ENCODE peak calls at places on chromosomes 2 and 18, in four cellular contexts. One of them, this sample, is unnamed.

GRCh38 chr2:105790467-105791118 is 45.9 kb downstream of the NCK2 start:
- DNase-seq in HL-60: no peak
- DNase-seq in K562: no peak
- DNase-seq in GM12878: no peak
- DNase-seq in this sample: no peak

GRCh38 chr2:112147382-112147781 is 9.2 kb downstream of the FBLN7 start:
- DNase-seq in HL-60: no peak
- DNase-seq in K562: no peak
- DNase-seq in GM12878: no peak
- DNase-seq in this sample: no peak

GRCh38 chr2:238117199-238118154 is 17.3 kb downstream of the ESPNL start:
- DNase-seq in HL-60: no peak
- DNase-seq in K562: no peak
- DNase-seq in GM12878: no peak
- DNase-seq in this sample: no peak

GRCh38 chr2:127117603-127118002 is 10.6 kb upstream of the BIN1 start:
- DNase-seq in HL-60: no peak
- DNase-seq in K562: no peak
- DNase-seq in GM12878: no peak
- DNase-seq in this sample: no peak

GRCh38 chr2:69565431-69565839 is 78.1 kb downstream of the AAK1 start:
- DNase-seq in HL-60: peak
- DNase-seq in K562: peak
- DNase-seq in GM12878: peak
- DNase-seq in this sample: peak

GRCh38 chr2:113700186-113700841 is 56.1 kb downstream of the SLC35F5 start:
- DNase-seq in HL-60: peak
- DNase-seq in K562: peak
- DNase-seq in GM12878: peak
- DNase-seq in this sample: peak

GRCh38 chr2:173843526-173843925 is 121.6 kb downstream of the SP3 start:
- DNase-seq in HL-60: no peak
- DNase-seq in K562: no peak
- DNase-seq in GM12878: no peak
- DNase-seq in this sample: no peak

GRCh38 chr2:218831378-218831990 is at the start of gene PRKAG3:
- DNase-seq in HL-60: no peak
- DNase-seq in K562: no peak
- DNase-seq in GM12878: no peak
- DNase-seq in this sample: no peak

GRCh38 chr18:62420151-62420512 is 95.0 kb downstream of the TNFRSF11A start:
- DNase-seq in HL-60: peak
- DNase-seq in K562: peak
- DNase-seq in GM12878: no peak
- DNase-seq in this sample: no peak

GRCh38 chr2:8639122-8639635 is 42.7 kb upstream of the ID2 start:
- DNase-seq in HL-60: no peak
- DNase-seq in K562: no peak
- DNase-seq in GM12878: no peak
- DNase-seq in this sample: no peak

GRCh38 chr2:120654383-120655134 is 81.1 kb upstream of the GLI2 start:
- DNase-seq in HL-60: no peak
- DNase-seq in K562: no peak
- DNase-seq in GM12878: no peak
- DNase-seq in this sample: no peak

GRCh38 chr2:20604957-20605381 is 45.9 kb downstream of the HS1BP3 start:
- DNase-seq in HL-60: no peak
- DNase-seq in K562: no peak
- DNase-seq in GM12878: no peak
- DNase-seq in this sample: no peak

GRCh38 chr2:29001791-29002190 is 20.7 kb downstream of the TOGARAM2 start:
- DNase-seq in HL-60: no peak
- DNase-seq in K562: no peak
- DNase-seq in GM12878: no peak
- DNase-seq in this sample: no peak

GRCh38 chr2:232860593-232861241 is 9.3 kb upstream of the SNORC start:
- DNase-seq in HL-60: no peak
- DNase-seq in K562: no peak
- DNase-seq in GM12878: no peak
- DNase-seq in this sample: no peak

GRCh38 chr18:26540041-26540628 is 8.2 kb downstream of the KCTD1 start:
- DNase-seq in HL-60: no peak
- DNase-seq in K562: no peak
- DNase-seq in GM12878: no peak
- DNase-seq in this sample: no peak

GRCh38 chr2:60555794-60556161 is 2.3 kb upstream of the BCL11A start:
- DNase-seq in HL-60: no peak
- DNase-seq in K562: no peak
- DNase-seq in GM12878: no peak
- DNase-seq in this sample: no peak

GRCh38 chr2:131105950-131106801 is 1.0 kb downstream of the PLEKHB2 start:
- DNase-seq in HL-60: no peak
- DNase-seq in K562: peak
- DNase-seq in GM12878: peak
- DNase-seq in this sample: no peak

GRCh38 chr18:77001979-77002378 is 130.6 kb downstream of the MBP start:
- DNase-seq in HL-60: no peak
- DNase-seq in K562: no peak
- DNase-seq in GM12878: no peak
- DNase-seq in this sample: no peak

GRCh38 chr2:96882906-96883305 is 13.0 kb upstream of the SEMA4C start:
- DNase-seq in HL-60: no peak
- DNase-seq in K562: no peak
- DNase-seq in GM12878: no peak
- DNase-seq in this sample: no peak

GRCh38 chr2:215511454-215512346 is 75.8 kb upstream of the FN1 start:
- DNase-seq in HL-60: no peak
- DNase-seq in K562: no peak
- DNase-seq in GM12878: no peak
- DNase-seq in this sample: no peak

GRCh38 chr18:31819106-31819924 is 58.6 kb upstream of the SLC25A52 start:
- DNase-seq in HL-60: peak
- DNase-seq in K562: peak
- DNase-seq in GM12878: no peak
- DNase-seq in this sample: no peak

GRCh38 chr18:47595816-47596501 is 334.5 kb downstream of the SMAD2 start:
- DNase-seq in HL-60: no peak
- DNase-seq in K562: peak
- DNase-seq in GM12878: peak
- DNase-seq in this sample: peak
- TF ChIP-seq SPI1 in HL-60: no peak
- TF ChIP-seq SPI1 in K562: no peak
- TF ChIP-seq SPI1 in GM12878: no peak
- TF ChIP-seq SPI1 in this sample: no peak

GRCh38 chr2:74293191-74294065 is 49.8 kb downstream of the SLC4A5 start:
- DNase-seq in HL-60: no peak
- DNase-seq in K562: no peak
- DNase-seq in GM12878: no peak
- DNase-seq in this sample: no peak
- TF ChIP-seq SPI1 in HL-60: no peak
- TF ChIP-seq SPI1 in K562: no peak
- TF ChIP-seq SPI1 in GM12878: no peak
- TF ChIP-seq SPI1 in this sample: no peak

GRCh38 chr2:11435036-11435435 is 30.9 kb downstream of the E2F6 start:
- DNase-seq in HL-60: no peak
- DNase-seq in K562: no peak
- DNase-seq in GM12878: no peak
- DNase-seq in this sample: no peak
- TF ChIP-seq SPI1 in HL-60: no peak
- TF ChIP-seq SPI1 in K562: no peak
- TF ChIP-seq SPI1 in GM12878: no peak
- TF ChIP-seq SPI1 in this sample: no peak

GRCh38 chr2:79860233-79861058 is 347.6 kb downstream of the CTNNA2 start:
- DNase-seq in HL-60: no peak
- DNase-seq in K562: peak
- DNase-seq in GM12878: no peak
- DNase-seq in this sample: no peak
- TF ChIP-seq SPI1 in HL-60: no peak
- TF ChIP-seq SPI1 in K562: no peak
- TF ChIP-seq SPI1 in GM12878: no peak
- TF ChIP-seq SPI1 in this sample: no peak

GRCh38 chr2:141317986-141318385 is 812.8 kb downstream of the LRP1B start:
- DNase-seq in HL-60: no peak
- DNase-seq in K562: no peak
- DNase-seq in GM12878: no peak
- DNase-seq in this sample: no peak

GRCh38 chr2:141323571-141323970 is 807.2 kb downstream of the LRP1B start:
- DNase-seq in HL-60: no peak
- DNase-seq in K562: no peak
- DNase-seq in GM12878: no peak
- DNase-seq in this sample: no peak
- TF ChIP-seq SPI1 in HL-60: no peak
- TF ChIP-seq SPI1 in K562: no peak
- TF ChIP-seq SPI1 in GM12878: no peak
- TF ChIP-seq SPI1 in this sample: no peak

GRCh38 chr18:80247403-80247916 is at the start of gene PARD6G:
- DNase-seq in HL-60: peak
- DNase-seq in K562: peak
- DNase-seq in GM12878: no peak
- DNase-seq in this sample: peak
- TF ChIP-seq SPI1 in HL-60: no peak
- TF ChIP-seq SPI1 in K562: no peak
- TF ChIP-seq SPI1 in GM12878: no peak
- TF ChIP-seq SPI1 in this sample: no peak

GRCh38 chr18:75455249-75456183 is 28.0 kb upstream of the SMIM21 start:
- DNase-seq in HL-60: peak
- DNase-seq in K562: no peak
- DNase-seq in GM12878: no peak
- DNase-seq in this sample: no peak
- TF ChIP-seq SPI1 in HL-60: peak
- TF ChIP-seq SPI1 in K562: no peak
- TF ChIP-seq SPI1 in GM12878: no peak
- TF ChIP-seq SPI1 in this sample: no peak

GRCh38 chr2:64115808-64116598 is 28.2 kb downstream of the PELI1 start:
- DNase-seq in HL-60: no peak
- DNase-seq in K562: no peak
- DNase-seq in GM12878: no peak
- DNase-seq in this sample: no peak
- TF ChIP-seq SPI1 in HL-60: peak
- TF ChIP-seq SPI1 in K562: no peak
- TF ChIP-seq SPI1 in GM12878: peak
- TF ChIP-seq SPI1 in this sample: peak

DNA sequence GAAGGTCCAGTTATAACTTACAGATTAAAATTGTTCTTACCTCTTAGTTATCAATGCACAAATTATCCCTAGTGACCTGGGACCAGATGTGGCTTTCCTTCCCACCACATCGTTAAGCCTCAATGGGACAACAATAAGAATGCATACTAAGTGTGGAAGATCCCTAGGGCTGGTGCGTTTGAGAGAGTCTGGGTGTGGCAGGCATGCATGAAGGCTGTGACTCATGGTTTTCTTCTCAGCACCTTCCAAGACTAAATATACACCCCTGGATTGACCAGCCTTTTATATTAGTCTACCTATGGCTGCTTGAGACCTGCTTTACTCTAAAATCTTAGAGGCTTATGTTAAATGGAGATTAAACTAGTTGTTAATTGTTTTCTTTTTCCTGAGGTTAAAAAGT is 261.7 kb upstream of the SLC14A2 start:
- DNase-seq in HL-60: no peak
- DNase-seq in K562: no peak
- DNase-seq in GM12878: no peak
- DNase-seq in this sample: no peak
- TF ChIP-seq SPI1 in HL-60: no peak
- TF ChIP-seq SPI1 in K562: no peak
- TF ChIP-seq SPI1 in GM12878: no peak
- TF ChIP-seq SPI1 in this sample: no peak

This sample was measured in GM12891.